ENCODE peak calls at places on chromosomes 1 and 21, in eight cellular contexts. One of them, this sample, is unnamed.

GRCh38 chr1:236904874-236905741 is 99.1 kb downstream of the MT1HL1 start:
- DNase-seq in aorta: no peak
- DNase-seq in fibroblast of pulmonary artery: peak
- DNase-seq in midbrain: no peak
- DNase-seq in NCI-H226: peak
- DNase-seq in mesenteric fat pad: no peak
- DNase-seq in NCI-H446: no peak
- DNase-seq in bronchial epithelial cell: peak
- DNase-seq in this sample: no peak

GRCh38 chr1:155598842-155599331 is 11.1 kb upstream of the MSTO1 start:
- DNase-seq in fibroblast of pulmonary artery: peak
- DNase-seq in mesenteric fat pad: no peak
- DNase-seq in NCI-H226: no peak
- DNase-seq in bronchial epithelial cell: peak
- DNase-seq in NCI-H446: no peak
- DNase-seq in midbrain: peak
- DNase-seq in aorta: no peak
- DNase-seq in this sample: no peak

GRCh38 chr1:1433804-1434130 is 1.7 kb upstream of the VWA1 start:
- DNase-seq in NCI-H446: peak
- DNase-seq in bronchial epithelial cell: peak
- DNase-seq in mesenteric fat pad: peak
- DNase-seq in NCI-H226: no peak
- DNase-seq in aorta: peak
- DNase-seq in fibroblast of pulmonary artery: peak
- DNase-seq in midbrain: no peak
- DNase-seq in this sample: peak

GRCh38 chr1:245984390-245985155 is 522.5 kb downstream of the SMYD3 start:
- DNase-seq in bronchial epithelial cell: no peak
- DNase-seq in NCI-H226: no peak
- DNase-seq in NCI-H446: no peak
- DNase-seq in midbrain: no peak
- DNase-seq in aorta: no peak
- DNase-seq in mesenteric fat pad: no peak
- DNase-seq in fibroblast of pulmonary artery: no peak
- DNase-seq in this sample: no peak

GRCh38 chr1:219123041-219123440 is 50.6 kb upstream of the LYPLAL1 start:
- DNase-seq in midbrain: no peak
- DNase-seq in NCI-H226: no peak
- DNase-seq in fibroblast of pulmonary artery: peak
- DNase-seq in aorta: no peak
- DNase-seq in bronchial epithelial cell: no peak
- DNase-seq in mesenteric fat pad: no peak
- DNase-seq in NCI-H446: peak
- DNase-seq in this sample: no peak

GRCh38 chr21:28605138-28605537 is 387.5 kb downstream of the LTN1 start:
- DNase-seq in NCI-H226: no peak
- DNase-seq in bronchial epithelial cell: no peak
- DNase-seq in fibroblast of pulmonary artery: no peak
- DNase-seq in midbrain: no peak
- DNase-seq in mesenteric fat pad: no peak
- DNase-seq in NCI-H446: no peak
- DNase-seq in aorta: no peak
- DNase-seq in this sample: no peak

GRCh38 chr1:18852501-18852900 is 7.0 kb downstream of the TAS1R2 start:
- DNase-seq in fibroblast of pulmonary artery: no peak
- DNase-seq in midbrain: no peak
- DNase-seq in NCI-H226: no peak
- DNase-seq in NCI-H446: no peak
- DNase-seq in bronchial epithelial cell: no peak
- DNase-seq in mesenteric fat pad: no peak
- DNase-seq in aorta: peak
- DNase-seq in this sample: no peak

GRCh38 chr1:183693521-183693920 is 40.4 kb upstream of the APOBEC4 start:
- DNase-seq in mesenteric fat pad: no peak
- DNase-seq in midbrain: no peak
- DNase-seq in NCI-H446: no peak
- DNase-seq in aorta: no peak
- DNase-seq in NCI-H226: no peak
- DNase-seq in fibroblast of pulmonary artery: no peak
- DNase-seq in bronchial epithelial cell: no peak
- DNase-seq in this sample: no peak

GRCh38 chr1:247857986-247858356 is 984 bp downstream of the TRIM58 start:
- DNase-seq in mesenteric fat pad: no peak
- DNase-seq in NCI-H446: no peak
- DNase-seq in fibroblast of pulmonary artery: no peak
- DNase-seq in aorta: no peak
- DNase-seq in bronchial epithelial cell: no peak
- DNase-seq in NCI-H226: no peak
- DNase-seq in midbrain: no peak
- DNase-seq in this sample: no peak

GRCh38 chr1:218259800-218260199 is 25.3 kb upstream of the RRP15 start:
- DNase-seq in aorta: no peak
- DNase-seq in mesenteric fat pad: no peak
- DNase-seq in NCI-H226: peak
- DNase-seq in bronchial epithelial cell: peak
- DNase-seq in fibroblast of pulmonary artery: peak
- DNase-seq in midbrain: no peak
- DNase-seq in NCI-H446: peak
- DNase-seq in this sample: no peak

GRCh38 chr21:25938673-25939395 is 204.1 kb downstream of the GABPA start:
- DNase-seq in NCI-H446: peak
- DNase-seq in aorta: no peak
- DNase-seq in fibroblast of pulmonary artery: peak
- DNase-seq in NCI-H226: no peak
- DNase-seq in bronchial epithelial cell: peak
- DNase-seq in midbrain: no peak
- DNase-seq in mesenteric fat pad: no peak
- DNase-seq in this sample: no peak

GRCh38 chr1:224080082-224080774 is 33.7 kb upstream of the FBXO28 start:
- DNase-seq in aorta: no peak
- DNase-seq in midbrain: peak
- DNase-seq in mesenteric fat pad: no peak
- DNase-seq in bronchial epithelial cell: peak
- DNase-seq in fibroblast of pulmonary artery: peak
- DNase-seq in NCI-H446: no peak
- DNase-seq in NCI-H226: no peak
- DNase-seq in this sample: no peak

GRCh38 chr1:160028426-160028825 is 3.4 kb downstream of the PIGM start:
- DNase-seq in NCI-H226: no peak
- DNase-seq in fibroblast of pulmonary artery: no peak
- DNase-seq in mesenteric fat pad: no peak
- DNase-seq in bronchial epithelial cell: no peak
- DNase-seq in aorta: no peak
- DNase-seq in midbrain: no peak
- DNase-seq in NCI-H446: no peak
- DNase-seq in this sample: no peak

GRCh38 chr1:178052650-178053461 is 41.0 kb upstream of the RASAL2 start:
- DNase-seq in NCI-H446: no peak
- DNase-seq in aorta: no peak
- DNase-seq in midbrain: no peak
- DNase-seq in mesenteric fat pad: no peak
- DNase-seq in NCI-H226: no peak
- DNase-seq in fibroblast of pulmonary artery: no peak
- DNase-seq in bronchial epithelial cell: peak
- DNase-seq in this sample: no peak

GRCh38 chr1:201696217-201696761 is 132.7 kb upstream of the IPO9 start:
- DNase-seq in NCI-H446: peak
- DNase-seq in mesenteric fat pad: no peak
- DNase-seq in bronchial epithelial cell: no peak
- DNase-seq in NCI-H226: peak
- DNase-seq in midbrain: peak
- DNase-seq in fibroblast of pulmonary artery: peak
- DNase-seq in aorta: peak
- DNase-seq in this sample: no peak

GRCh38 chr1:211133393-211133840 is 531 bp downstream of the KCNH1 start:
- DNase-seq in mesenteric fat pad: no peak
- DNase-seq in NCI-H446: peak
- DNase-seq in fibroblast of pulmonary artery: no peak
- DNase-seq in NCI-H226: no peak
- DNase-seq in aorta: peak
- DNase-seq in midbrain: peak
- DNase-seq in bronchial epithelial cell: no peak
- DNase-seq in this sample: peak

GRCh38 chr21:42674351-42674940 is 21.0 kb downstream of the PDE9A start:
- DNase-seq in midbrain: no peak
- DNase-seq in fibroblast of pulmonary artery: peak
- DNase-seq in aorta: no peak
- DNase-seq in NCI-H226: no peak
- DNase-seq in NCI-H446: peak
- DNase-seq in bronchial epithelial cell: no peak
- DNase-seq in mesenteric fat pad: no peak
- DNase-seq in this sample: no peak

This sample was measured in NCI-H510A.